ENCODE peak calls at places on chromosome 2, in nine cellular contexts. One of them, this sample, is unnamed.

GRCh38 chr2:155026646-155027045 is 328.2 kb downstream of the KCNJ3 start:
- DNase-seq in HL-60: no peak
- DNase-seq in NCI-H1092 treated with DMSO at 0.1 percent for 48 hours: no peak
- DNase-seq in fibroblast of mammary gland: no peak
- DNase-seq in hypothalamus: no peak
- DNase-seq in cerebellar cortex: peak
- DNase-seq in HFFc6: no peak
- DNase-seq in epithelial cell of esophagus: no peak
- DNase-seq in T47D: no peak
- DNase-seq in this sample: peak

GRCh38 chr2:45993476-45993991 is 303.7 kb upstream of the EPAS1 start:
- DNase-seq in HL-60: peak
- DNase-seq in NCI-H1092 treated with DMSO at 0.1 percent for 48 hours: peak
- DNase-seq in fibroblast of mammary gland: peak
- DNase-seq in hypothalamus: peak
- DNase-seq in cerebellar cortex: peak
- DNase-seq in HFFc6: peak
- DNase-seq in epithelial cell of esophagus: peak
- DNase-seq in T47D: peak
- DNase-seq in this sample: peak

GRCh38 chr2:118492335-118492734 is 355.1 kb downstream of the EN1 start:
- DNase-seq in HL-60: peak
- DNase-seq in NCI-H1092 treated with DMSO at 0.1 percent for 48 hours: no peak
- DNase-seq in fibroblast of mammary gland: peak
- DNase-seq in hypothalamus: no peak
- DNase-seq in cerebellar cortex: no peak
- DNase-seq in HFFc6: peak
- DNase-seq in epithelial cell of esophagus: peak
- DNase-seq in T47D: no peak
- DNase-seq in this sample: no peak

GRCh38 chr2:234241656-234242445 is 191.3 kb downstream of the SPP2 start:
- DNase-seq in HL-60: no peak
- DNase-seq in NCI-H1092 treated with DMSO at 0.1 percent for 48 hours: no peak
- DNase-seq in fibroblast of mammary gland: peak
- DNase-seq in hypothalamus: no peak
- DNase-seq in cerebellar cortex: no peak
- DNase-seq in HFFc6: peak
- DNase-seq in epithelial cell of esophagus: peak
- DNase-seq in T47D: no peak
- DNase-seq in this sample: no peak

GRCh38 chr2:217953011-217953481 is 49.7 kb downstream of the TNS1 start:
- DNase-seq in HL-60: no peak
- DNase-seq in NCI-H1092 treated with DMSO at 0.1 percent for 48 hours: no peak
- DNase-seq in fibroblast of mammary gland: peak
- DNase-seq in hypothalamus: no peak
- DNase-seq in cerebellar cortex: no peak
- DNase-seq in HFFc6: no peak
- DNase-seq in epithelial cell of esophagus: no peak
- DNase-seq in T47D: no peak
- DNase-seq in this sample: no peak

GRCh38 chr2:223042284-223042683 is 9.7 kb upstream of the KCNE4 start:
- DNase-seq in HL-60: no peak
- DNase-seq in NCI-H1092 treated with DMSO at 0.1 percent for 48 hours: no peak
- DNase-seq in fibroblast of mammary gland: no peak
- DNase-seq in hypothalamus: no peak
- DNase-seq in cerebellar cortex: no peak
- DNase-seq in HFFc6: no peak
- DNase-seq in epithelial cell of esophagus: no peak
- DNase-seq in T47D: no peak
- DNase-seq in this sample: no peak

GRCh38 chr2:126881591-126881990 is 17.1 kb upstream of the TEX51 start:
- DNase-seq in HL-60: no peak
- DNase-seq in NCI-H1092 treated with DMSO at 0.1 percent for 48 hours: no peak
- DNase-seq in fibroblast of mammary gland: no peak
- DNase-seq in hypothalamus: no peak
- DNase-seq in cerebellar cortex: no peak
- DNase-seq in HFFc6: no peak
- DNase-seq in epithelial cell of esophagus: no peak
- DNase-seq in T47D: no peak
- DNase-seq in this sample: no peak

GRCh38 chr2:157055660-157056199 is 201.8 kb upstream of the GALNT5 start:
- DNase-seq in HL-60: no peak
- DNase-seq in NCI-H1092 treated with DMSO at 0.1 percent for 48 hours: peak
- DNase-seq in fibroblast of mammary gland: peak
- DNase-seq in hypothalamus: no peak
- DNase-seq in cerebellar cortex: peak
- DNase-seq in HFFc6: peak
- DNase-seq in epithelial cell of esophagus: peak
- DNase-seq in T47D: peak
- DNase-seq in this sample: peak

GRCh38 chr2:104788721-104789446 is 65.0 kb upstream of the POU3F3 start:
- DNase-seq in HL-60: no peak
- DNase-seq in NCI-H1092 treated with DMSO at 0.1 percent for 48 hours: no peak
- DNase-seq in fibroblast of mammary gland: no peak
- DNase-seq in hypothalamus: no peak
- DNase-seq in cerebellar cortex: no peak
- DNase-seq in HFFc6: no peak
- DNase-seq in epithelial cell of esophagus: no peak
- DNase-seq in T47D: no peak
- DNase-seq in this sample: no peak

GRCh38 chr2:201833796-201834195 is 27.5 kb downstream of the CDK15 start:
- DNase-seq in HL-60: no peak
- DNase-seq in NCI-H1092 treated with DMSO at 0.1 percent for 48 hours: no peak
- DNase-seq in fibroblast of mammary gland: no peak
- DNase-seq in hypothalamus: no peak
- DNase-seq in cerebellar cortex: no peak
- DNase-seq in HFFc6: no peak
- DNase-seq in epithelial cell of esophagus: no peak
- DNase-seq in T47D: no peak
- DNase-seq in this sample: no peak

GRCh38 chr2:213036836-213037235 is 114.6 kb downstream of the IKZF2 start:
- DNase-seq in HL-60: no peak
- DNase-seq in NCI-H1092 treated with DMSO at 0.1 percent for 48 hours: no peak
- DNase-seq in fibroblast of mammary gland: peak
- DNase-seq in hypothalamus: no peak
- DNase-seq in cerebellar cortex: no peak
- DNase-seq in HFFc6: peak
- DNase-seq in epithelial cell of esophagus: peak
- DNase-seq in T47D: no peak
- DNase-seq in this sample: no peak

GRCh38 chr2:147927053-147927588 is 82.3 kb downstream of the ACVR2A start:
- DNase-seq in HL-60: no peak
- DNase-seq in NCI-H1092 treated with DMSO at 0.1 percent for 48 hours: no peak
- DNase-seq in fibroblast of mammary gland: no peak
- DNase-seq in hypothalamus: no peak
- DNase-seq in cerebellar cortex: no peak
- DNase-seq in HFFc6: no peak
- DNase-seq in epithelial cell of esophagus: no peak
- DNase-seq in T47D: no peak
- DNase-seq in this sample: no peak

GRCh38 chr2:233075966-233076339 is 15.8 kb downstream of the INPP5D start:
- DNase-seq in HL-60: no peak
- DNase-seq in NCI-H1092 treated with DMSO at 0.1 percent for 48 hours: no peak
- DNase-seq in fibroblast of mammary gland: no peak
- DNase-seq in hypothalamus: no peak
- DNase-seq in cerebellar cortex: no peak
- DNase-seq in HFFc6: no peak
- DNase-seq in epithelial cell of esophagus: no peak
- DNase-seq in T47D: peak
- DNase-seq in this sample: no peak

GRCh38 chr2:86541282-86541681 is 22.0 kb downstream of the CHMP3 start:
- DNase-seq in HL-60: no peak
- DNase-seq in NCI-H1092 treated with DMSO at 0.1 percent for 48 hours: no peak
- DNase-seq in fibroblast of mammary gland: no peak
- DNase-seq in hypothalamus: no peak
- DNase-seq in cerebellar cortex: no peak
- DNase-seq in HFFc6: no peak
- DNase-seq in epithelial cell of esophagus: no peak
- DNase-seq in T47D: no peak
- DNase-seq in this sample: no peak

GRCh38 chr2:126657146-126657635 is 1.2 kb downstream of the GYPC start:
- DNase-seq in HL-60: no peak
- DNase-seq in NCI-H1092 treated with DMSO at 0.1 percent for 48 hours: no peak
- DNase-seq in fibroblast of mammary gland: peak
- DNase-seq in hypothalamus: no peak
- DNase-seq in cerebellar cortex: no peak
- DNase-seq in HFFc6: peak
- DNase-seq in epithelial cell of esophagus: peak
- DNase-seq in T47D: peak
- DNase-seq in this sample: no peak

GRCh38 chr2:108586116-108586515 is 51.8 kb downstream of the LIMS1 start:
- DNase-seq in HL-60: no peak
- DNase-seq in NCI-H1092 treated with DMSO at 0.1 percent for 48 hours: no peak
- DNase-seq in fibroblast of mammary gland: peak
- DNase-seq in hypothalamus: no peak
- DNase-seq in cerebellar cortex: no peak
- DNase-seq in HFFc6: peak
- DNase-seq in epithelial cell of esophagus: peak
- DNase-seq in T47D: no peak
- DNase-seq in this sample: no peak

GRCh38 chr2:120991401-120991800 is 255.7 kb downstream of the GLI2 start:
- DNase-seq in HL-60: no peak
- DNase-seq in NCI-H1092 treated with DMSO at 0.1 percent for 48 hours: no peak
- DNase-seq in fibroblast of mammary gland: no peak
- DNase-seq in hypothalamus: no peak
- DNase-seq in cerebellar cortex: no peak
- DNase-seq in HFFc6: no peak
- DNase-seq in epithelial cell of esophagus: no peak
- DNase-seq in T47D: no peak
- DNase-seq in this sample: no peak

GRCh38 chr2:98465456-98466201 is 21.0 kb downstream of the INPP4A start:
- DNase-seq in HL-60: peak
- DNase-seq in NCI-H1092 treated with DMSO at 0.1 percent for 48 hours: peak
- DNase-seq in fibroblast of mammary gland: peak
- DNase-seq in hypothalamus: no peak
- DNase-seq in cerebellar cortex: peak
- DNase-seq in HFFc6: no peak
- DNase-seq in epithelial cell of esophagus: peak
- DNase-seq in T47D: no peak
- DNase-seq in this sample: peak

GRCh38 chr2:57199663-57200062 is 846.9 kb upstream of the VRK2 start:
- DNase-seq in HL-60: no peak
- DNase-seq in NCI-H1092 treated with DMSO at 0.1 percent for 48 hours: no peak
- DNase-seq in fibroblast of mammary gland: no peak
- DNase-seq in hypothalamus: no peak
- DNase-seq in cerebellar cortex: no peak
- DNase-seq in HFFc6: no peak
- DNase-seq in epithelial cell of esophagus: no peak
- DNase-seq in T47D: no peak
- DNase-seq in this sample: no peak

GRCh38 chr2:172119089-172119488 is 16.4 kb upstream of the DLX2 start:
- DNase-seq in HL-60: no peak
- DNase-seq in NCI-H1092 treated with DMSO at 0.1 percent for 48 hours: no peak
- DNase-seq in fibroblast of mammary gland: peak
- DNase-seq in hypothalamus: no peak
- DNase-seq in cerebellar cortex: no peak
- DNase-seq in HFFc6: peak
- DNase-seq in epithelial cell of esophagus: peak
- DNase-seq in T47D: no peak
- DNase-seq in this sample: no peak

GRCh38 chr2:240604291-240604938 is 17.9 kb downstream of the CAPN10 start:
- DNase-seq in HL-60: no peak
- DNase-seq in NCI-H1092 treated with DMSO at 0.1 percent for 48 hours: no peak
- DNase-seq in fibroblast of mammary gland: peak
- DNase-seq in hypothalamus: peak
- DNase-seq in cerebellar cortex: peak
- DNase-seq in HFFc6: peak
- DNase-seq in epithelial cell of esophagus: no peak
- DNase-seq in T47D: peak
- DNase-seq in this sample: peak

GRCh38 chr2:224570328-224570993 is 14.7 kb downstream of the CUL3 start:
- DNase-seq in HL-60: no peak
- DNase-seq in NCI-H1092 treated with DMSO at 0.1 percent for 48 hours: no peak
- DNase-seq in fibroblast of mammary gland: peak
- DNase-seq in hypothalamus: no peak
- DNase-seq in cerebellar cortex: peak
- DNase-seq in HFFc6: no peak
- DNase-seq in epithelial cell of esophagus: no peak
- DNase-seq in T47D: no peak
- DNase-seq in this sample: peak

GRCh38 chr2:222038086-222038802 is 260.6 kb downstream of the PAX3 start:
- DNase-seq in HL-60: no peak
- DNase-seq in NCI-H1092 treated with DMSO at 0.1 percent for 48 hours: peak
- DNase-seq in fibroblast of mammary gland: peak
- DNase-seq in hypothalamus: no peak
- DNase-seq in cerebellar cortex: no peak
- DNase-seq in HFFc6: peak
- DNase-seq in epithelial cell of esophagus: peak
- DNase-seq in T47D: peak
- DNase-seq in this sample: peak